ENCODE peak calls at places on chromosomes 11 and 22, in seven cellular contexts. J is activated effector memory CD4-positive, alpha-beta T cell treated with Interleukin-2 at 50 U/mL for 16 hours; U is AG04450; K is nucleus accumbens; A is iris pigment epithelial cell; Q is aorta; P is PC-3. W is an unnamed sample.

GRCh38 chr11:68974421-68975194 is 6.2 kb downstream of the MRGPRD start:
- DNase-seq in U (no peak), Q (no peak), K (no peak), A (peak), J (no peak), P (peak), W (no peak)

GRCh38 chr22:49740242-49740641 is 87.4 kb downstream of the BRD1 start:
- DNase-seq in J (no peak), U (no peak), P (no peak), Q (peak), A (no peak), K (no peak), W (no peak)

GRCh38 chr11:116800610-116801009 is 8.9 kb upstream of the APOA5 start:
- DNase-seq in J (no peak), A (no peak), K (no peak), Q (no peak), P (no peak), U (no peak), W (no peak)

GRCh38 chr11:17385492-17385891 is 3.0 kb downstream of the KCNJ11 start:
- DNase-seq in K (no peak), Q (no peak), A (no peak), P (no peak), U (no peak), J (no peak), W (no peak)

GRCh38 chr11:4680341-4680740 is 17.3 kb downstream of the OR51E2 start:
- DNase-seq in P (no peak), U (no peak), K (no peak), Q (no peak), J (no peak), A (no peak), W (no peak)

GRCh38 chr11:103542851-103543250 is 433.6 kb downstream of the DYNC2H1 start:
- DNase-seq in A (no peak), U (no peak), J (no peak), P (no peak), Q (no peak), K (no peak), W (no peak)

GRCh38 chr22:32967285-32968101 is 90.7 kb downstream of the SYN3 start:
- DNase-seq in J (no peak), Q (no peak), P (no peak), A (no peak), U (no peak), K (no peak), W (no peak)

GRCh38 chr11:4577761-4578160 is 3.8 kb upstream of the OR52I2 start:
- DNase-seq in K (no peak), A (no peak), U (no peak), P (no peak), J (no peak), Q (no peak), W (no peak)

GRCh38 chr22:46058591-46059519 is 81.9 kb upstream of the WNT7B start:
- DNase-seq in U (no peak), J (no peak), Q (peak), A (no peak), P (peak), K (no peak), W (no peak)

GRCh38 chr11:68670208-68670992 is 13.9 kb upstream of the GAL start:
- DNase-seq in K (no peak), Q (no peak), P (no peak), J (no peak), A (no peak), U (no peak), W (no peak)

GRCh38 chr11:111409915-111410314 is 30.8 kb upstream of the POU2AF1 start:
- DNase-seq in K (no peak), U (no peak), P (no peak), Q (no peak), A (no peak), J (no peak), W (no peak)

GRCh38 chr22:45529966-45530575 is 27.4 kb downstream of the FBLN1 start:
- DNase-seq in K (no peak), J (no peak), A (peak), P (no peak), U (peak), Q (no peak), W (no peak)

GRCh38 chr22:29269230-29269604 is 1.1 kb downstream of the EWSR1 start:
- DNase-seq in A (no peak), P (no peak), Q (no peak), U (no peak), J (no peak), K (no peak), W (no peak)

GRCh38 chr11:29641201-29641600 is 375.6 kb downstream of the KCNA4 start:
- DNase-seq in A (peak), U (no peak), Q (no peak), P (no peak), K (no peak), J (no peak), W (no peak)

GRCh38 chr11:131037873-131038272 is 121.6 kb upstream of the SNX19 start:
- DNase-seq in J (no peak), U (no peak), A (no peak), K (no peak), P (peak), Q (no peak), W (no peak)

GRCh38 chr11:62652156-62653006 is 721 bp downstream of the INTS5 start:
- DNase-seq in U (no peak), J (no peak), P (no peak), Q (no peak), K (no peak), A (no peak), W (no peak)

GRCh38 chr11:64250875-64251721 is at the start of gene PLCB3:
- DNase-seq in K (peak), Q (no peak), J (peak), U (no peak), A (peak), P (peak), W (no peak)

GRCh38 chr11:27192184-27192583 is 151.6 kb downstream of the BBOX1 start:
- DNase-seq in A (no peak), K (no peak), J (no peak), U (no peak), P (no peak), Q (no peak), W (no peak)

GRCh38 chr11:12993626-12994025 is 15.5 kb upstream of the RASSF10 start:
- DNase-seq in U (no peak), K (no peak), P (peak), J (no peak), A (no peak), Q (no peak), W (no peak)

GRCh38 chr11:115051938-115052590 is 373.7 kb downstream of the NXPE2 start:
- DNase-seq in J (no peak), Q (no peak), U (no peak), P (no peak), K (no peak), A (no peak), W (no peak)

GRCh38 chr11:114116800-114117199 is 57.3 kb downstream of the ZBTB16 start:
- DNase-seq in Q (no peak), U (no peak), P (no peak), K (no peak), J (no peak), A (no peak), W (no peak)

GRCh38 chr11:59172345-59173079 is 580 bp downstream of the DTX4 start:
- DNase-seq in U (no peak), Q (peak), A (no peak), K (no peak), P (peak), J (no peak), W (no peak)

GRCh38 chr22:20514658-20515406 is 7.4 kb downstream of the MED15 start:
- DNase-seq in J (no peak), K (no peak), Q (no peak), A (peak), U (peak), P (peak), W (peak)

GRCh38 chr11:57917632-57918031 is 106.0 kb upstream of the OR9Q1 start:
- DNase-seq in K (no peak), P (no peak), J (no peak), Q (no peak), A (no peak), U (no peak), W (no peak)

GRCh38 chr11:126423743-126424142 is 68.3 kb downstream of the ST3GAL4 start:
- DNase-seq in A (no peak), J (no peak), K (no peak), P (no peak), U (no peak), Q (no peak), W (no peak)

GRCh38 chr22:24402460-24403192 is 24.8 kb upstream of the ADORA2A start:
- DNase-seq in Q (peak), P (peak), J (no peak), A (peak), K (no peak), U (peak), W (peak)

GRCh38 chr11:74680703-74681531 is 50.3 kb downstream of the CHRDL2 start:
- DNase-seq in P (no peak), K (no peak), U (no peak), A (no peak), J (no peak), Q (peak), W (no peak)

GRCh38 chr11:103433380-103433779 is 324.2 kb downstream of the DYNC2H1 start:
- DNase-seq in Q (no peak), K (no peak), A (peak), U (peak), P (peak), J (no peak), W (peak)

GRCh38 chr11:73426184-73426845 is 50.1 kb downstream of the RELT start:
- DNase-seq in P (no peak), A (no peak), J (no peak), Q (no peak), U (no peak), K (no peak), W (no peak)

GRCh38 chr11:61532136-61533038 is 23.8 kb downstream of the LRRC10B start:
- DNase-seq in J (peak), A (peak), Q (no peak), U (no peak), P (peak), K (peak), W (no peak)

W was measured in epithelial cell of prostate.